ENCODE peak calls at places on chromosomes 11 and 22, in seven cellular contexts. One of them, this sample, is unnamed. For H3K4me1, the result is how much of the 10 kb centered on the place peaks cover.

GRCh38 chr11:33417121-33417520 is 159.9 kb downstream of the HIPK3 start:
- DNase-seq in naive thymus-derived CD4-positive, alpha-beta T cell: no peak
- DNase-seq in mesenchymal stem cell: no peak
- DNase-seq in ovary: no peak
- DNase-seq in body of pancreas: no peak
- DNase-seq in stomach: no peak
- DNase-seq in MM.1S: no peak
- DNase-seq in this sample: no peak

GRCh38 chr11:65662247-65662801 is 392 bp downstream of the RELA start:
- DNase-seq in naive thymus-derived CD4-positive, alpha-beta T cell: no peak
- DNase-seq in mesenchymal stem cell: peak
- DNase-seq in ovary: no peak
- DNase-seq in body of pancreas: no peak
- DNase-seq in stomach: no peak
- DNase-seq in MM.1S: no peak
- DNase-seq in this sample: no peak

GRCh38 chr11:70799386-70799785 is 401.1 kb downstream of the CTTN start:
- DNase-seq in naive thymus-derived CD4-positive, alpha-beta T cell: no peak
- DNase-seq in mesenchymal stem cell: no peak
- DNase-seq in ovary: no peak
- DNase-seq in body of pancreas: no peak
- DNase-seq in stomach: no peak
- DNase-seq in MM.1S: no peak
- DNase-seq in this sample: no peak

GRCh38 chr22:40322818-40323447 is 23.4 kb upstream of the ADSL start:
- DNase-seq in naive thymus-derived CD4-positive, alpha-beta T cell: no peak
- DNase-seq in mesenchymal stem cell: no peak
- DNase-seq in ovary: no peak
- DNase-seq in body of pancreas: no peak
- DNase-seq in stomach: no peak
- DNase-seq in MM.1S: no peak
- DNase-seq in this sample: no peak

GRCh38 chr22:30287626-30288413 is 1.5 kb downstream of the CASTOR1 start:
- DNase-seq in naive thymus-derived CD4-positive, alpha-beta T cell: peak
- DNase-seq in mesenchymal stem cell: peak
- DNase-seq in ovary: peak
- DNase-seq in body of pancreas: peak
- DNase-seq in stomach: peak
- DNase-seq in MM.1S: peak
- DNase-seq in this sample: peak

GRCh38 chr11:33633251-33634003 is 67.2 kb downstream of the C11orf91 start:
- DNase-seq in naive thymus-derived CD4-positive, alpha-beta T cell: no peak
- DNase-seq in mesenchymal stem cell: peak
- DNase-seq in ovary: no peak
- DNase-seq in body of pancreas: no peak
- DNase-seq in stomach: no peak
- DNase-seq in MM.1S: no peak
- DNase-seq in this sample: peak

GRCh38 chr22:42565956-42566355 is 12.2 kb downstream of the SERHL2 start:
- DNase-seq in naive thymus-derived CD4-positive, alpha-beta T cell: no peak
- DNase-seq in mesenchymal stem cell: no peak
- DNase-seq in ovary: no peak
- DNase-seq in body of pancreas: no peak
- DNase-seq in stomach: no peak
- DNase-seq in MM.1S: no peak
- DNase-seq in this sample: no peak

GRCh38 chr22:36171941-36172340 is 11.4 kb upstream of the APOL3 start:
- DNase-seq in naive thymus-derived CD4-positive, alpha-beta T cell: no peak
- DNase-seq in mesenchymal stem cell: no peak
- DNase-seq in ovary: no peak
- DNase-seq in body of pancreas: no peak
- DNase-seq in stomach: no peak
- DNase-seq in MM.1S: no peak
- DNase-seq in this sample: no peak

GRCh38 chr11:79617561-79617960 is 176.7 kb upstream of the TENM4 start:
- DNase-seq in naive thymus-derived CD4-positive, alpha-beta T cell: no peak
- DNase-seq in mesenchymal stem cell: no peak
- DNase-seq in ovary: no peak
- DNase-seq in body of pancreas: no peak
- DNase-seq in stomach: no peak
- DNase-seq in MM.1S: no peak
- DNase-seq in this sample: no peak

GRCh38 chr11:68117896-68118470 is 3.2 kb downstream of the CHKA start:
- DNase-seq in naive thymus-derived CD4-positive, alpha-beta T cell: no peak
- DNase-seq in mesenchymal stem cell: peak
- DNase-seq in ovary: no peak
- DNase-seq in body of pancreas: no peak
- DNase-seq in stomach: no peak
- DNase-seq in MM.1S: no peak
- DNase-seq in this sample: no peak

GRCh38 chr11:17257200-17257599 is 19.3 kb upstream of the NUCB2 start:
- DNase-seq in naive thymus-derived CD4-positive, alpha-beta T cell: no peak
- DNase-seq in mesenchymal stem cell: peak
- DNase-seq in ovary: no peak
- DNase-seq in body of pancreas: no peak
- DNase-seq in stomach: no peak
- DNase-seq in MM.1S: no peak
- DNase-seq in this sample: no peak

GRCh38 chr11:120337133-120337895 is 1.1 kb downstream of the ARHGEF12 start:
- DNase-seq in naive thymus-derived CD4-positive, alpha-beta T cell: peak
- DNase-seq in mesenchymal stem cell: peak
- DNase-seq in ovary: peak
- DNase-seq in body of pancreas: peak
- DNase-seq in stomach: no peak
- DNase-seq in MM.1S: peak
- DNase-seq in this sample: peak

GRCh38 chr22:38699784-38700183 is 959 bp downstream of the JOSD1 start:
- DNase-seq in naive thymus-derived CD4-positive, alpha-beta T cell: no peak
- DNase-seq in mesenchymal stem cell: peak
- DNase-seq in ovary: no peak
- DNase-seq in body of pancreas: no peak
- DNase-seq in stomach: no peak
- DNase-seq in MM.1S: no peak
- DNase-seq in this sample: peak

GRCh38 chr22:38698407-38699094 is 2.2 kb downstream of the JOSD1 start:
- DNase-seq in naive thymus-derived CD4-positive, alpha-beta T cell: no peak
- DNase-seq in mesenchymal stem cell: no peak
- DNase-seq in ovary: no peak
- DNase-seq in body of pancreas: no peak
- DNase-seq in stomach: no peak
- DNase-seq in MM.1S: no peak
- DNase-seq in this sample: no peak

GRCh38 chr22:38700271-38700788 is 413 bp downstream of the JOSD1 start:
- DNase-seq in naive thymus-derived CD4-positive, alpha-beta T cell: no peak
- DNase-seq in mesenchymal stem cell: peak
- DNase-seq in ovary: peak
- DNase-seq in body of pancreas: peak
- DNase-seq in stomach: peak
- DNase-seq in MM.1S: no peak
- DNase-seq in this sample: peak

GRCh38 chr22:38697055-38697980 is 3.4 kb downstream of the JOSD1 start:
- DNase-seq in naive thymus-derived CD4-positive, alpha-beta T cell: no peak
- DNase-seq in mesenchymal stem cell: peak
- DNase-seq in ovary: no peak
- DNase-seq in body of pancreas: peak
- DNase-seq in stomach: peak
- DNase-seq in MM.1S: no peak
- DNase-seq in this sample: peak

GRCh38 chr22:38699143-38699542 is 1.6 kb downstream of the JOSD1 start:
- DNase-seq in naive thymus-derived CD4-positive, alpha-beta T cell: no peak
- DNase-seq in mesenchymal stem cell: no peak
- DNase-seq in ovary: no peak
- DNase-seq in body of pancreas: no peak
- DNase-seq in stomach: no peak
- DNase-seq in MM.1S: no peak
- DNase-seq in this sample: peak
- H3K4me1 ChIP-seq in naive thymus-derived CD4-positive, alpha-beta T cell: under half
- H3K4me1 ChIP-seq in mesenchymal stem cell: under half
- H3K4me1 ChIP-seq in ovary: under half
- H3K4me1 ChIP-seq in body of pancreas: half or more
- H3K4me1 ChIP-seq in stomach: half or more
- H3K4me1 ChIP-seq in MM.1S: under half
- H3K4me1 ChIP-seq in this sample: under half

GRCh38 chr11:118912742-118913410 is 12.8 kb downstream of the BCL9L start:
- DNase-seq in naive thymus-derived CD4-positive, alpha-beta T cell: no peak
- DNase-seq in mesenchymal stem cell: peak
- DNase-seq in ovary: peak
- DNase-seq in body of pancreas: peak
- DNase-seq in stomach: no peak
- DNase-seq in MM.1S: no peak
- DNase-seq in this sample: peak

GRCh38 chr11:118915941-118916841 is 9.5 kb downstream of the BCL9L start:
- DNase-seq in naive thymus-derived CD4-positive, alpha-beta T cell: no peak
- DNase-seq in mesenchymal stem cell: no peak
- DNase-seq in ovary: peak
- DNase-seq in body of pancreas: no peak
- DNase-seq in stomach: no peak
- DNase-seq in MM.1S: no peak
- DNase-seq in this sample: no peak

GRCh38 chr11:118913411-118914125 is 12.2 kb downstream of the BCL9L start:
- DNase-seq in naive thymus-derived CD4-positive, alpha-beta T cell: no peak
- DNase-seq in mesenchymal stem cell: no peak
- DNase-seq in ovary: peak
- DNase-seq in body of pancreas: no peak
- DNase-seq in stomach: no peak
- DNase-seq in MM.1S: no peak
- DNase-seq in this sample: no peak

GRCh38 chr11:118915396-118915795 is 10.3 kb downstream of the BCL9L start:
- DNase-seq in naive thymus-derived CD4-positive, alpha-beta T cell: no peak
- DNase-seq in mesenchymal stem cell: no peak
- DNase-seq in ovary: no peak
- DNase-seq in body of pancreas: no peak
- DNase-seq in stomach: no peak
- DNase-seq in MM.1S: no peak
- DNase-seq in this sample: no peak

DNA sequence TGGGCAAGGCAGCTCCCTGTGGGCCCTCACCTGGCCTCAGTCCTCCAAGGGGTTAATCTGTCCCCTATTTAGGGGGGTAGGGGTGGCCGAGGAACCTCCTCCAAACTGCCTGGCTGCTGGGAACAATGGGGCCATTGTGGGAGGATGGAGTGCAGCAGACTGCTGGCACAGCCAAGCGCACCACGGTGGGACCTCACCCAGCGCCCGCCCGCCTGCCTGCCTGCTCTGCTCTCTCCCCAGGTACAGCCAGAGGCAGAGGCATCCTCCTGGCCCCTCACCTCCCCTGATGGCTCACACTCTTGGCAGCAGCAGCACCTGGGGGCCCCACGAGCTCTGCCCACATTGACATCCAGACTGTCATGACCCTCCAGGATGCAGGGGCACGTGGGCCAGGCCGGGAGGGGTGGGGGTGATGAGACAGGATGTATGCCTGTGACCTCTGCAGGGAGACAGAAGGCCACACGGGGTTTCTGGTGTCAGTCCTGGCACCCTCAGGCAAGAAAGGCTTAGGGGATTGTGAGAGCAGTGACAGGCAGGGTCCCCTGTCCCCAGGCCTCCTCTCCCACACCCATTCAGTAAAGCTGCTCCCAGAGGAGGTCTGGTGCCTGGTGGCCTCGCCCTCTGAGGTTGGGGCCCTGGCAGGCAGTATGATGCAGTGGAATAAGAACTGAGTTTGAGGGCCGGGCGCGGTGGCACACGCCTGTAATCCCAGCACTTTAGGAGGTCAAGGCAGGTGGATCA is 11.4 kb downstream of the BCL9L start:
- DNase-seq in naive thymus-derived CD4-positive, alpha-beta T cell: no peak
- DNase-seq in mesenchymal stem cell: no peak
- DNase-seq in ovary: peak
- DNase-seq in body of pancreas: peak
- DNase-seq in stomach: no peak
- DNase-seq in MM.1S: no peak
- DNase-seq in this sample: peak
- H3K4me3 ChIP-seq in naive thymus-derived CD4-positive, alpha-beta T cell: peak
- H3K4me3 ChIP-seq in mesenchymal stem cell: no peak
- H3K4me3 ChIP-seq in ovary: no peak
- H3K4me3 ChIP-seq in body of pancreas: no peak
- H3K4me3 ChIP-seq in stomach: peak
- H3K4me3 ChIP-seq in MM.1S: no peak
- H3K4me3 ChIP-seq in this sample: no peak

DNA sequence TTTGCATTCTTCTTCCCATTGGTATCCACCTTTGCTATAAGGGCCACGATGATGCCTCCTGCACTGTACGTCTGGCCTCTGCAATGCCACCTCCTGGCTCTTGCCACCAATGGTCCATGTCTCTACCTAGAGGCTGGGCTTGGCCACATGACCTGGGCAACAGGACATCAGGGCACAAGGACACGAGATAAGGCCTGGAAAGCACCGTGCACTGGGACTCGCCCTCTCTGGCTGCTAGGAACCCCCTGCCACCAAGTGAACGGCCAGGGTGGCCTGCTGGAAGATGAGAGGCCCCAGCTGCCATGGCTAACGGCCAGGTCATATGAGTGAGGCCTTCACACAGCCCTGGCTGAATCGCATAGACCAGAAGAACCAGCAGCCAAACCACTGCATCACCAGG is 87.4 kb downstream of the TRMU start:
- DNase-seq in naive thymus-derived CD4-positive, alpha-beta T cell: no peak
- DNase-seq in mesenchymal stem cell: no peak
- DNase-seq in ovary: no peak
- DNase-seq in body of pancreas: no peak
- DNase-seq in stomach: peak
- DNase-seq in MM.1S: no peak
- DNase-seq in this sample: no peak
- H3K27ac ChIP-seq in naive thymus-derived CD4-positive, alpha-beta T cell: no peak
- H3K27ac ChIP-seq in mesenchymal stem cell: no peak
- H3K27ac ChIP-seq in ovary: no peak
- H3K27ac ChIP-seq in body of pancreas: no peak
- H3K27ac ChIP-seq in stomach: no peak
- H3K27ac ChIP-seq in MM.1S: no peak
- H3K27ac ChIP-seq in this sample: no peak

GRCh38 chr11:85718991-85719807 is 33.2 kb upstream of the CCDC89 start:
- DNase-seq in naive thymus-derived CD4-positive, alpha-beta T cell: no peak
- DNase-seq in mesenchymal stem cell: peak
- DNase-seq in ovary: no peak
- DNase-seq in body of pancreas: peak
- DNase-seq in stomach: no peak
- DNase-seq in MM.1S: no peak
- DNase-seq in this sample: no peak

GRCh38 chr11:85712953-85713352 is 27.0 kb upstream of the CCDC89 start:
- DNase-seq in naive thymus-derived CD4-positive, alpha-beta T cell: no peak
- DNase-seq in mesenchymal stem cell: no peak
- DNase-seq in ovary: no peak
- DNase-seq in body of pancreas: no peak
- DNase-seq in stomach: no peak
- DNase-seq in MM.1S: no peak
- DNase-seq in this sample: no peak

GRCh38 chr11:85718126-85718943 is 32.3 kb upstream of the CCDC89 start:
- DNase-seq in naive thymus-derived CD4-positive, alpha-beta T cell: no peak
- DNase-seq in mesenchymal stem cell: no peak
- DNase-seq in ovary: no peak
- DNase-seq in body of pancreas: no peak
- DNase-seq in stomach: no peak
- DNase-seq in MM.1S: no peak
- DNase-seq in this sample: no peak

GRCh38 chr11:85721191-85721590 is 35.2 kb upstream of the CCDC89 start:
- DNase-seq in naive thymus-derived CD4-positive, alpha-beta T cell: no peak
- DNase-seq in mesenchymal stem cell: no peak
- DNase-seq in ovary: no peak
- DNase-seq in body of pancreas: no peak
- DNase-seq in stomach: no peak
- DNase-seq in MM.1S: no peak
- DNase-seq in this sample: no peak

GRCh38 chr11:85717360-85717927 is 31.4 kb upstream of the CCDC89 start:
- DNase-seq in naive thymus-derived CD4-positive, alpha-beta T cell: no peak
- DNase-seq in mesenchymal stem cell: no peak
- DNase-seq in ovary: no peak
- DNase-seq in body of pancreas: no peak
- DNase-seq in stomach: no peak
- DNase-seq in MM.1S: peak
- DNase-seq in this sample: no peak
- H3K4me1 ChIP-seq in naive thymus-derived CD4-positive, alpha-beta T cell: under half
- H3K4me1 ChIP-seq in mesenchymal stem cell: under half
- H3K4me1 ChIP-seq in ovary: under half
- H3K4me1 ChIP-seq in body of pancreas: under half
- H3K4me1 ChIP-seq in stomach: under half
- H3K4me1 ChIP-seq in MM.1S: under half
- H3K4me1 ChIP-seq in this sample: under half